ENCODE peak calls at places on chromosomes 7 and 10, in ten cellular contexts. One of them, this sample, is unnamed.

GRCh38 chr7:99440195-99440594 is 1.5 kb downstream of the CPSF4 start:
- DNase-seq in PC-3: no peak
- DNase-seq in amygdala: no peak
- DNase-seq in C1 segment of cervical spinal cord: no peak
- DNase-seq in NCI-H1092 treated with DMSO at 0.1 percent for 48 hours: no peak
- DNase-seq in glomerular endothelial cell: no peak
- DNase-seq in RKO: peak
- DNase-seq in GM06990: no peak
- DNase-seq in stimulated activated CD4-positive, alpha-beta T cell treated with anti-CD3 and anti-CD28 coated beads, Interleukin-1b, Interleukin-23, amount 100 ng/mL, for 4 hours: no peak
- DNase-seq in activated CD4-positive, alpha-beta T cell treated with anti-CD3 and anti-CD28 coated beads, Interleukin-2, amount 10 ng/mL, durations not matched to agents 7 days and 5 days: no peak
- DNase-seq in this sample: no peak

GRCh38 chr7:142418316-142418715 is 160.5 kb upstream of the PRSS58 start:
- DNase-seq in PC-3: no peak
- DNase-seq in amygdala: no peak
- DNase-seq in C1 segment of cervical spinal cord: no peak
- DNase-seq in NCI-H1092 treated with DMSO at 0.1 percent for 48 hours: no peak
- DNase-seq in glomerular endothelial cell: no peak
- DNase-seq in RKO: no peak
- DNase-seq in GM06990: no peak
- DNase-seq in stimulated activated CD4-positive, alpha-beta T cell treated with anti-CD3 and anti-CD28 coated beads, Interleukin-1b, Interleukin-23, amount 100 ng/mL, for 4 hours: no peak
- DNase-seq in activated CD4-positive, alpha-beta T cell treated with anti-CD3 and anti-CD28 coated beads, Interleukin-2, amount 10 ng/mL, durations not matched to agents 7 days and 5 days: no peak
- DNase-seq in this sample: no peak

GRCh38 chr10:98374176-98374969 is 40.6 kb downstream of the PYROXD2 start:
- DNase-seq in PC-3: peak
- DNase-seq in amygdala: no peak
- DNase-seq in C1 segment of cervical spinal cord: no peak
- DNase-seq in NCI-H1092 treated with DMSO at 0.1 percent for 48 hours: no peak
- DNase-seq in glomerular endothelial cell: no peak
- DNase-seq in RKO: no peak
- DNase-seq in GM06990: no peak
- DNase-seq in stimulated activated CD4-positive, alpha-beta T cell treated with anti-CD3 and anti-CD28 coated beads, Interleukin-1b, Interleukin-23, amount 100 ng/mL, for 4 hours: no peak
- DNase-seq in activated CD4-positive, alpha-beta T cell treated with anti-CD3 and anti-CD28 coated beads, Interleukin-2, amount 10 ng/mL, durations not matched to agents 7 days and 5 days: no peak
- DNase-seq in this sample: peak

GRCh38 chr7:139230484-139230773 is 608 bp upstream of the UBN2 start:
- DNase-seq in PC-3: no peak
- DNase-seq in amygdala: no peak
- DNase-seq in C1 segment of cervical spinal cord: no peak
- DNase-seq in NCI-H1092 treated with DMSO at 0.1 percent for 48 hours: no peak
- DNase-seq in glomerular endothelial cell: no peak
- DNase-seq in RKO: no peak
- DNase-seq in GM06990: no peak
- DNase-seq in stimulated activated CD4-positive, alpha-beta T cell treated with anti-CD3 and anti-CD28 coated beads, Interleukin-1b, Interleukin-23, amount 100 ng/mL, for 4 hours: no peak
- DNase-seq in activated CD4-positive, alpha-beta T cell treated with anti-CD3 and anti-CD28 coated beads, Interleukin-2, amount 10 ng/mL, durations not matched to agents 7 days and 5 days: no peak
- DNase-seq in this sample: no peak

GRCh38 chr10:61197022-61197421 is 253.0 kb upstream of the RHOBTB1 start:
- DNase-seq in PC-3: no peak
- DNase-seq in amygdala: no peak
- DNase-seq in C1 segment of cervical spinal cord: no peak
- DNase-seq in NCI-H1092 treated with DMSO at 0.1 percent for 48 hours: no peak
- DNase-seq in glomerular endothelial cell: no peak
- DNase-seq in RKO: no peak
- DNase-seq in GM06990: no peak
- DNase-seq in stimulated activated CD4-positive, alpha-beta T cell treated with anti-CD3 and anti-CD28 coated beads, Interleukin-1b, Interleukin-23, amount 100 ng/mL, for 4 hours: no peak
- DNase-seq in activated CD4-positive, alpha-beta T cell treated with anti-CD3 and anti-CD28 coated beads, Interleukin-2, amount 10 ng/mL, durations not matched to agents 7 days and 5 days: no peak
- DNase-seq in this sample: no peak

GRCh38 chr7:131364767-131365344 is 37.2 kb downstream of the MKLN1 start:
- DNase-seq in PC-3: no peak
- DNase-seq in amygdala: no peak
- DNase-seq in C1 segment of cervical spinal cord: no peak
- DNase-seq in NCI-H1092 treated with DMSO at 0.1 percent for 48 hours: no peak
- DNase-seq in glomerular endothelial cell: no peak
- DNase-seq in RKO: no peak
- DNase-seq in GM06990: no peak
- DNase-seq in stimulated activated CD4-positive, alpha-beta T cell treated with anti-CD3 and anti-CD28 coated beads, Interleukin-1b, Interleukin-23, amount 100 ng/mL, for 4 hours: no peak
- DNase-seq in activated CD4-positive, alpha-beta T cell treated with anti-CD3 and anti-CD28 coated beads, Interleukin-2, amount 10 ng/mL, durations not matched to agents 7 days and 5 days: no peak
- DNase-seq in this sample: no peak

GRCh38 chr10:34188221-34188620 is 626.9 kb downstream of the PARD3 start:
- DNase-seq in PC-3: no peak
- DNase-seq in amygdala: no peak
- DNase-seq in C1 segment of cervical spinal cord: no peak
- DNase-seq in NCI-H1092 treated with DMSO at 0.1 percent for 48 hours: no peak
- DNase-seq in glomerular endothelial cell: no peak
- DNase-seq in RKO: no peak
- DNase-seq in GM06990: no peak
- DNase-seq in stimulated activated CD4-positive, alpha-beta T cell treated with anti-CD3 and anti-CD28 coated beads, Interleukin-1b, Interleukin-23, amount 100 ng/mL, for 4 hours: no peak
- DNase-seq in activated CD4-positive, alpha-beta T cell treated with anti-CD3 and anti-CD28 coated beads, Interleukin-2, amount 10 ng/mL, durations not matched to agents 7 days and 5 days: no peak
- DNase-seq in this sample: no peak

GRCh38 chr10:69419096-69419760 is 2.5 kb upstream of the TACR2 start:
- DNase-seq in PC-3: no peak
- DNase-seq in amygdala: no peak
- DNase-seq in C1 segment of cervical spinal cord: no peak
- DNase-seq in NCI-H1092 treated with DMSO at 0.1 percent for 48 hours: no peak
- DNase-seq in glomerular endothelial cell: no peak
- DNase-seq in RKO: no peak
- DNase-seq in GM06990: no peak
- DNase-seq in stimulated activated CD4-positive, alpha-beta T cell treated with anti-CD3 and anti-CD28 coated beads, Interleukin-1b, Interleukin-23, amount 100 ng/mL, for 4 hours: no peak
- DNase-seq in activated CD4-positive, alpha-beta T cell treated with anti-CD3 and anti-CD28 coated beads, Interleukin-2, amount 10 ng/mL, durations not matched to agents 7 days and 5 days: no peak
- DNase-seq in this sample: no peak

GRCh38 chr10:103696411-103697145 is 158.8 kb downstream of the SH3PXD2A start:
- DNase-seq in PC-3: peak
- DNase-seq in amygdala: peak
- DNase-seq in C1 segment of cervical spinal cord: peak
- DNase-seq in NCI-H1092 treated with DMSO at 0.1 percent for 48 hours: no peak
- DNase-seq in glomerular endothelial cell: no peak
- DNase-seq in RKO: peak
- DNase-seq in GM06990: peak
- DNase-seq in stimulated activated CD4-positive, alpha-beta T cell treated with anti-CD3 and anti-CD28 coated beads, Interleukin-1b, Interleukin-23, amount 100 ng/mL, for 4 hours: peak
- DNase-seq in activated CD4-positive, alpha-beta T cell treated with anti-CD3 and anti-CD28 coated beads, Interleukin-2, amount 10 ng/mL, durations not matched to agents 7 days and 5 days: peak
- DNase-seq in this sample: peak

GRCh38 chr10:47024399-47025252 is 113.4 kb downstream of the PTPN20 start:
- DNase-seq in PC-3: peak
- DNase-seq in amygdala: peak
- DNase-seq in C1 segment of cervical spinal cord: peak
- DNase-seq in NCI-H1092 treated with DMSO at 0.1 percent for 48 hours: peak
- DNase-seq in glomerular endothelial cell: no peak
- DNase-seq in RKO: peak
- DNase-seq in GM06990: peak
- DNase-seq in stimulated activated CD4-positive, alpha-beta T cell treated with anti-CD3 and anti-CD28 coated beads, Interleukin-1b, Interleukin-23, amount 100 ng/mL, for 4 hours: peak
- DNase-seq in activated CD4-positive, alpha-beta T cell treated with anti-CD3 and anti-CD28 coated beads, Interleukin-2, amount 10 ng/mL, durations not matched to agents 7 days and 5 days: peak
- DNase-seq in this sample: no peak

GRCh38 chr10:4541292-4541691 is 284.7 kb upstream of the AKR1E2 start:
- DNase-seq in PC-3: peak
- DNase-seq in amygdala: no peak
- DNase-seq in C1 segment of cervical spinal cord: no peak
- DNase-seq in NCI-H1092 treated with DMSO at 0.1 percent for 48 hours: no peak
- DNase-seq in glomerular endothelial cell: peak
- DNase-seq in RKO: peak
- DNase-seq in GM06990: no peak
- DNase-seq in stimulated activated CD4-positive, alpha-beta T cell treated with anti-CD3 and anti-CD28 coated beads, Interleukin-1b, Interleukin-23, amount 100 ng/mL, for 4 hours: no peak
- DNase-seq in activated CD4-positive, alpha-beta T cell treated with anti-CD3 and anti-CD28 coated beads, Interleukin-2, amount 10 ng/mL, durations not matched to agents 7 days and 5 days: no peak
- DNase-seq in this sample: peak

GRCh38 chr10:129031233-129032150 is 435.5 kb upstream of the MGMT start:
- DNase-seq in PC-3: peak
- DNase-seq in amygdala: peak
- DNase-seq in C1 segment of cervical spinal cord: peak
- DNase-seq in NCI-H1092 treated with DMSO at 0.1 percent for 48 hours: peak
- DNase-seq in glomerular endothelial cell: no peak
- DNase-seq in RKO: peak
- DNase-seq in GM06990: peak
- DNase-seq in stimulated activated CD4-positive, alpha-beta T cell treated with anti-CD3 and anti-CD28 coated beads, Interleukin-1b, Interleukin-23, amount 100 ng/mL, for 4 hours: peak
- DNase-seq in activated CD4-positive, alpha-beta T cell treated with anti-CD3 and anti-CD28 coated beads, Interleukin-2, amount 10 ng/mL, durations not matched to agents 7 days and 5 days: peak
- DNase-seq in this sample: no peak

GRCh38 chr10:51074238-51075028 is at the start of gene PRKG1:
- DNase-seq in PC-3: peak
- DNase-seq in amygdala: peak
- DNase-seq in C1 segment of cervical spinal cord: peak
- DNase-seq in NCI-H1092 treated with DMSO at 0.1 percent for 48 hours: no peak
- DNase-seq in glomerular endothelial cell: peak
- DNase-seq in RKO: no peak
- DNase-seq in GM06990: peak
- DNase-seq in stimulated activated CD4-positive, alpha-beta T cell treated with anti-CD3 and anti-CD28 coated beads, Interleukin-1b, Interleukin-23, amount 100 ng/mL, for 4 hours: no peak
- DNase-seq in activated CD4-positive, alpha-beta T cell treated with anti-CD3 and anti-CD28 coated beads, Interleukin-2, amount 10 ng/mL, durations not matched to agents 7 days and 5 days: no peak
- DNase-seq in this sample: peak

GRCh38 chr7:132112111-132112510 is 464.2 kb downstream of the PLXNA4 start:
- DNase-seq in PC-3: no peak
- DNase-seq in amygdala: no peak
- DNase-seq in C1 segment of cervical spinal cord: no peak
- DNase-seq in NCI-H1092 treated with DMSO at 0.1 percent for 48 hours: no peak
- DNase-seq in glomerular endothelial cell: no peak
- DNase-seq in RKO: no peak
- DNase-seq in GM06990: no peak
- DNase-seq in stimulated activated CD4-positive, alpha-beta T cell treated with anti-CD3 and anti-CD28 coated beads, Interleukin-1b, Interleukin-23, amount 100 ng/mL, for 4 hours: no peak
- DNase-seq in activated CD4-positive, alpha-beta T cell treated with anti-CD3 and anti-CD28 coated beads, Interleukin-2, amount 10 ng/mL, durations not matched to agents 7 days and 5 days: no peak
- DNase-seq in this sample: no peak

GRCh38 chr10:113499066-113499465 is 53.8 kb upstream of the HABP2 start:
- DNase-seq in PC-3: peak
- DNase-seq in amygdala: no peak
- DNase-seq in C1 segment of cervical spinal cord: no peak
- DNase-seq in NCI-H1092 treated with DMSO at 0.1 percent for 48 hours: no peak
- DNase-seq in glomerular endothelial cell: no peak
- DNase-seq in RKO: no peak
- DNase-seq in GM06990: no peak
- DNase-seq in stimulated activated CD4-positive, alpha-beta T cell treated with anti-CD3 and anti-CD28 coated beads, Interleukin-1b, Interleukin-23, amount 100 ng/mL, for 4 hours: no peak
- DNase-seq in activated CD4-positive, alpha-beta T cell treated with anti-CD3 and anti-CD28 coated beads, Interleukin-2, amount 10 ng/mL, durations not matched to agents 7 days and 5 days: no peak
- DNase-seq in this sample: no peak

GRCh38 chr7:20651960-20652544 is 36.6 kb downstream of the ABCB5 start:
- DNase-seq in PC-3: peak
- DNase-seq in amygdala: no peak
- DNase-seq in C1 segment of cervical spinal cord: no peak
- DNase-seq in NCI-H1092 treated with DMSO at 0.1 percent for 48 hours: peak
- DNase-seq in glomerular endothelial cell: peak
- DNase-seq in RKO: peak
- DNase-seq in GM06990: no peak
- DNase-seq in stimulated activated CD4-positive, alpha-beta T cell treated with anti-CD3 and anti-CD28 coated beads, Interleukin-1b, Interleukin-23, amount 100 ng/mL, for 4 hours: no peak
- DNase-seq in activated CD4-positive, alpha-beta T cell treated with anti-CD3 and anti-CD28 coated beads, Interleukin-2, amount 10 ng/mL, durations not matched to agents 7 days and 5 days: no peak
- DNase-seq in this sample: no peak

GRCh38 chr7:145398758-145399157 is 562.9 kb upstream of the TPK1 start:
- DNase-seq in PC-3: peak
- DNase-seq in amygdala: no peak
- DNase-seq in C1 segment of cervical spinal cord: no peak
- DNase-seq in NCI-H1092 treated with DMSO at 0.1 percent for 48 hours: no peak
- DNase-seq in glomerular endothelial cell: no peak
- DNase-seq in RKO: no peak
- DNase-seq in GM06990: no peak
- DNase-seq in stimulated activated CD4-positive, alpha-beta T cell treated with anti-CD3 and anti-CD28 coated beads, Interleukin-1b, Interleukin-23, amount 100 ng/mL, for 4 hours: no peak
- DNase-seq in activated CD4-positive, alpha-beta T cell treated with anti-CD3 and anti-CD28 coated beads, Interleukin-2, amount 10 ng/mL, durations not matched to agents 7 days and 5 days: no peak
- DNase-seq in this sample: no peak

GRCh38 chr7:53485354-53485753 is 449.9 kb downstream of the POM121L12 start:
- DNase-seq in PC-3: no peak
- DNase-seq in amygdala: no peak
- DNase-seq in C1 segment of cervical spinal cord: no peak
- DNase-seq in NCI-H1092 treated with DMSO at 0.1 percent for 48 hours: no peak
- DNase-seq in glomerular endothelial cell: no peak
- DNase-seq in RKO: no peak
- DNase-seq in GM06990: no peak
- DNase-seq in stimulated activated CD4-positive, alpha-beta T cell treated with anti-CD3 and anti-CD28 coated beads, Interleukin-1b, Interleukin-23, amount 100 ng/mL, for 4 hours: no peak
- DNase-seq in activated CD4-positive, alpha-beta T cell treated with anti-CD3 and anti-CD28 coated beads, Interleukin-2, amount 10 ng/mL, durations not matched to agents 7 days and 5 days: no peak
- DNase-seq in this sample: no peak

GRCh38 chr10:77873558-77874380 is 52.8 kb downstream of the DLG5 start:
- DNase-seq in PC-3: peak
- DNase-seq in amygdala: no peak
- DNase-seq in C1 segment of cervical spinal cord: no peak
- DNase-seq in NCI-H1092 treated with DMSO at 0.1 percent for 48 hours: no peak
- DNase-seq in glomerular endothelial cell: no peak
- DNase-seq in RKO: no peak
- DNase-seq in GM06990: peak
- DNase-seq in stimulated activated CD4-positive, alpha-beta T cell treated with anti-CD3 and anti-CD28 coated beads, Interleukin-1b, Interleukin-23, amount 100 ng/mL, for 4 hours: no peak
- DNase-seq in activated CD4-positive, alpha-beta T cell treated with anti-CD3 and anti-CD28 coated beads, Interleukin-2, amount 10 ng/mL, durations not matched to agents 7 days and 5 days: peak
- DNase-seq in this sample: peak

GRCh38 chr7:71633571-71634008 is 501.6 kb downstream of the GALNT17 start:
- DNase-seq in PC-3: peak
- DNase-seq in amygdala: no peak
- DNase-seq in C1 segment of cervical spinal cord: no peak
- DNase-seq in NCI-H1092 treated with DMSO at 0.1 percent for 48 hours: no peak
- DNase-seq in glomerular endothelial cell: no peak
- DNase-seq in RKO: peak
- DNase-seq in GM06990: peak
- DNase-seq in stimulated activated CD4-positive, alpha-beta T cell treated with anti-CD3 and anti-CD28 coated beads, Interleukin-1b, Interleukin-23, amount 100 ng/mL, for 4 hours: no peak
- DNase-seq in activated CD4-positive, alpha-beta T cell treated with anti-CD3 and anti-CD28 coated beads, Interleukin-2, amount 10 ng/mL, durations not matched to agents 7 days and 5 days: no peak
- DNase-seq in this sample: peak

GRCh38 chr7:129332354-129333056 is 101.7 kb upstream of the STRIP2 start:
- DNase-seq in PC-3: peak
- DNase-seq in amygdala: no peak
- DNase-seq in C1 segment of cervical spinal cord: no peak
- DNase-seq in NCI-H1092 treated with DMSO at 0.1 percent for 48 hours: no peak
- DNase-seq in glomerular endothelial cell: peak
- DNase-seq in RKO: peak
- DNase-seq in GM06990: no peak
- DNase-seq in stimulated activated CD4-positive, alpha-beta T cell treated with anti-CD3 and anti-CD28 coated beads, Interleukin-1b, Interleukin-23, amount 100 ng/mL, for 4 hours: no peak
- DNase-seq in activated CD4-positive, alpha-beta T cell treated with anti-CD3 and anti-CD28 coated beads, Interleukin-2, amount 10 ng/mL, durations not matched to agents 7 days and 5 days: no peak
- DNase-seq in this sample: peak

GRCh38 chr10:356452-356851 is 221.2 kb downstream of the ZMYND11 start:
- DNase-seq in PC-3: no peak
- DNase-seq in amygdala: no peak
- DNase-seq in C1 segment of cervical spinal cord: no peak
- DNase-seq in NCI-H1092 treated with DMSO at 0.1 percent for 48 hours: no peak
- DNase-seq in glomerular endothelial cell: no peak
- DNase-seq in RKO: no peak
- DNase-seq in GM06990: no peak
- DNase-seq in stimulated activated CD4-positive, alpha-beta T cell treated with anti-CD3 and anti-CD28 coated beads, Interleukin-1b, Interleukin-23, amount 100 ng/mL, for 4 hours: no peak
- DNase-seq in activated CD4-positive, alpha-beta T cell treated with anti-CD3 and anti-CD28 coated beads, Interleukin-2, amount 10 ng/mL, durations not matched to agents 7 days and 5 days: no peak
- DNase-seq in this sample: no peak